ENCODE peak calls at places on chromosomes 5 and 9, in six cellular contexts. One of them, this sample, is unnamed.

GRCh38 chr9:123434619-123435240 is 78.7 kb downstream of the CRB2 start:
- DNase-seq in CD4-positive, alpha-beta memory T cell: no peak
- DNase-seq in IMR-90: no peak
- DNase-seq in HFF-Myc: no peak
- DNase-seq in fibroblast of mammary gland: no peak
- DNase-seq in WERI-Rb-1: peak; percentile 66
- DNase-seq in this sample: no peak

GRCh38 chr5:154274828-154275185 is 84.3 kb downstream of the GALNT10 start:
- DNase-seq in CD4-positive, alpha-beta memory T cell: no peak
- DNase-seq in IMR-90: peak; percentile 37
- DNase-seq in WERI-Rb-1: no peak
- DNase-seq in fibroblast of mammary gland: peak; percentile 19
- DNase-seq in HFF-Myc: no peak
- DNase-seq in this sample: no peak

GRCh38 chr5:5037674-5038073 is 102.5 kb upstream of the ADAMTS16 start:
- DNase-seq in WERI-Rb-1: no peak
- DNase-seq in fibroblast of mammary gland: no peak
- DNase-seq in CD4-positive, alpha-beta memory T cell: no peak
- DNase-seq in HFF-Myc: no peak
- DNase-seq in IMR-90: no peak
- DNase-seq in this sample: no peak

GRCh38 chr9:137610944-137611343 is 5.5 kb downstream of the ARRDC1 start:
- DNase-seq in CD4-positive, alpha-beta memory T cell: no peak
- DNase-seq in WERI-Rb-1: peak; percentile 62
- DNase-seq in HFF-Myc: no peak
- DNase-seq in fibroblast of mammary gland: no peak
- DNase-seq in IMR-90: no peak
- DNase-seq in this sample: no peak

GRCh38 chr9:38091310-38092199 is 22.5 kb upstream of the SHB start:
- DNase-seq in HFF-Myc: no peak
- DNase-seq in fibroblast of mammary gland: no peak
- DNase-seq in CD4-positive, alpha-beta memory T cell: no peak
- DNase-seq in IMR-90: no peak
- DNase-seq in WERI-Rb-1: peak; percentile 52
- DNase-seq in this sample: no peak

GRCh38 chr5:15968994-15969393 is 210.6 kb downstream of the MARCHF11 start:
- DNase-seq in CD4-positive, alpha-beta memory T cell: no peak
- DNase-seq in WERI-Rb-1: no peak
- DNase-seq in HFF-Myc: no peak
- DNase-seq in fibroblast of mammary gland: peak; percentile 19
- DNase-seq in IMR-90: no peak
- DNase-seq in this sample: no peak

GRCh38 chr5:10563940-10564837 is at the start of gene ANKRD33B:
- DNase-seq in CD4-positive, alpha-beta memory T cell: peak; percentile 80
- DNase-seq in HFF-Myc: no peak
- DNase-seq in fibroblast of mammary gland: peak; percentile 52
- DNase-seq in WERI-Rb-1: peak; percentile 96
- DNase-seq in IMR-90: peak; percentile 63
- DNase-seq in this sample: peak; percentile 80

GRCh38 chr9:119412399-119412798 is 43.2 kb upstream of the BRINP1 start:
- DNase-seq in CD4-positive, alpha-beta memory T cell: no peak
- DNase-seq in IMR-90: no peak
- DNase-seq in HFF-Myc: no peak
- DNase-seq in WERI-Rb-1: peak; percentile 13
- DNase-seq in fibroblast of mammary gland: no peak
- DNase-seq in this sample: no peak

DNA sequence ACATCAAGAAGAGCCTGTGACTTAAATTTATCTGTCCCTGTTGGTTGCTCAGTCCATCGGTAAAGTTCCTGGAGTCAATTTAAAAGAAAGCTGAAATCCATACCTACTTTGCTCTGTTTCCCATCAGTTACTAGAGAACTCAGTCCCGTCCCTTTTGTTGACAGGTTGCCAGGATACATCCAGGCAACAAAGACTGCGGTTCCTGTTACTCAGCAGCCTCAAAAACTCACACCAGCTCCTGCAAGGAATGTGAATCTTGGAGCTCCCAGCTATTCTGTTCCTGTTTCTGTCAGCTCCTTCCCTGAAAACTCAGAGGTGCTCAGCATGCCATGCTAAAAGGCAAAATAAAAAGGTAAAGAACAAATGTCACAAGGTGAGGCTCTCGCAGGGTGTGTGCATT is at the start of gene ZNF474:
- DNase-seq in IMR-90: peak; percentile 98
- DNase-seq in CD4-positive, alpha-beta memory T cell: no peak
- DNase-seq in WERI-Rb-1: no peak
- DNase-seq in fibroblast of mammary gland: peak; percentile 96
- DNase-seq in HFF-Myc: peak; percentile 94
- DNase-seq in this sample: no peak
- H3K4me3 ChIP-seq in IMR-90: no peak within 1 kb of the TSS
- H3K4me3 ChIP-seq in CD4-positive, alpha-beta memory T cell: no peak within 1 kb of the TSS
- H3K4me3 ChIP-seq in WERI-Rb-1: no peak within 1 kb of the TSS
- H3K4me3 ChIP-seq in fibroblast of mammary gland: no peak within 1 kb of the TSS
- H3K4me3 ChIP-seq in HFF-Myc: no peak within 1 kb of the TSS
- H3K4me3 ChIP-seq in this sample: no peak within 1 kb of the TSS

DNA sequence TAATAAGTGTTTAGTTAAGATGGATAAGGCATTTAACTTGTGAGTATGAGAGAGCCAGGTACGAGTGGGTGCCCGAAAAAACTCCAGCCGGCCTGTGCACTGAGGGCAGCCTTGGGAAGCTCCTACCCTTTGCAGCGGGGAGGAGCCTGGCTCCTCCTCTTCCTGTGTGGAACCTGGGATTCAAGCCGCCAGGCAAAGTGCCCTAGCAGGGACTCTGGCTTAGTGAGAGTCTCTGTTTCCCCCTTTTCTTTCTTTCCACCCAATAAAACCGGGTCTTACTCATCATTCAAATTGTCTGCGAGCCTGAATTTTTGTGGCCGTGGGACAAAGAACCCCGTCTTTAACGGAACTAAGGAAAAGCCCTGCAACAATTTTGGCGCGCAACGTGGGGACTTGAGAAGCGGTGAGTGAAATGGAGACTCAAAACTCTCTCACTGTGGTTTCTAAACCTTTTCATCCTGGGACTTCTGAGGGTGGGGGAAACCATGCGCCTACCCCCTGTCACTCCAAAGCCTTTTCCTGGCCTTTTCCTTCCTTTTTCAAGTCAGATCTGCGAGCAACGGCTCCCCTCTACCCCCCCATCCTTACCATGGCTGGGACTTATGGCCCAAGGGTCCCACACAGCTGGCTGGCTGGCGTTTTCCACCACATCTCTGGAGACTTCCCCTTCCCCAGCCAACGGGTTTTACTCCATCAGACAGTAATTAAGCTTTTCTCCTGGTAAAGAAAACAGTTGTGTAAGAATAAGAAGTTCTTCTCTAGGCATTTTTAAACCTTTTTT is 535.7 kb upstream of the ACO1 start:
- DNase-seq in HFF-Myc: no peak
- DNase-seq in fibroblast of mammary gland: no peak
- DNase-seq in WERI-Rb-1: no peak
- DNase-seq in CD4-positive, alpha-beta memory T cell: no peak
- DNase-seq in IMR-90: no peak
- DNase-seq in this sample: no peak
- H3K4me3 ChIP-seq in HFF-Myc: no peak overlapping the region
- H3K4me3 ChIP-seq in fibroblast of mammary gland: no peak overlapping the region
- H3K4me3 ChIP-seq in WERI-Rb-1: no peak overlapping the region
- H3K4me3 ChIP-seq in CD4-positive, alpha-beta memory T cell: no peak overlapping the region
- H3K4me3 ChIP-seq in IMR-90: no peak overlapping the region
- H3K4me3 ChIP-seq in this sample: no peak overlapping the region

DNA sequence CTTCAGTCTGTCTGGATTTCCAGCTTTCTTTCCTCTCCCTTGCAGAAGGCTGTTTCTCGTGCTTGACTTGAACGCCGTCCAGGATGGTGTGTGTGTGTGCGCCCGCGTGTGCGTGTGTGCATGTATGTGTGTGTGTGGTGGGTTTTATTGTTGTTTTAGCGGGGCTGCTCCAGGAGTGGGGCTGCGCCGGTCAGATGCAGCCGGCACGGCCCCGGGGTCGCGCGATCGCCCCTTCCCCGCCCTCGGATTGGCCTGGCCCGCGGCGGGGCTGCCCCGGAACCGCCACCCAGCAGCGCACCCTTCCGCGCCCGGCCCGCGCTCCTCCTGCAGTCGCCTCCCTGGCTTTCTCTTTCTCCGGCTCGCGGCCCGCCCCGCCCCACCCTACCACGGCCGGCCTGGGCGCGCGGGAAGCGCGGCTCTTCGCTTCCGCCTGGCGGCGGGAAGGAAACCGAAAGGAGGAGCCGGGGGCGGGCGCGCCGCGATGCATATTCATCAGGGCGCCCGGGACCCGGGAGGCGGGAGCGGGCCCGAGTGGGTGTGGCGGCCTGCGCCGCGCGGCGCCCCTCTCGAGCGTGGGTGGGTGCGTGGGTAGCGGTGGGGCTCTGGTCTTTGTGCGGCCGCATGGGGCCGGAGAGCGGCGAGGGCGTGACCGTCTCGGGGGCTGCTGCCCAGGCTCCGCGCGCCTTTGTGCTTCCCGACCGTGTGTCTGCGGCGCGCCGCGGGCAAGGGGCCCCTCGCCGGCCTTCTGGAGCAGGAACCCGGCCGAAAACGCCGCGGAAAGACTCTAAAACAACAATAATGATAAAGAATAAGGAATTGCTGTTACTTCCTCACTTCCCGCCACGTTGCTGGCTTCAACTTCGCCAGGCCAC is 8.5 kb upstream of the NFIB start:
- DNase-seq in CD4-positive, alpha-beta memory T cell: peak; percentile 59
- DNase-seq in IMR-90: peak; percentile 76
- DNase-seq in fibroblast of mammary gland: peak; percentile 83
- DNase-seq in HFF-Myc: no peak
- DNase-seq in WERI-Rb-1: peak; percentile 92
- DNase-seq in this sample: peak; percentile 93
- H3K4me3 ChIP-seq in CD4-positive, alpha-beta memory T cell: peak overlapping the region; percentile 23
- H3K4me3 ChIP-seq in IMR-90: peak overlapping the region; percentile 59
- H3K4me3 ChIP-seq in fibroblast of mammary gland: peak overlapping the region; percentile 60
- H3K4me3 ChIP-seq in HFF-Myc: peak overlapping the region; percentile 53
- H3K4me3 ChIP-seq in WERI-Rb-1: peak overlapping the region; percentile 90
- H3K4me3 ChIP-seq in this sample: peak overlapping the region; percentile 73

DNA sequence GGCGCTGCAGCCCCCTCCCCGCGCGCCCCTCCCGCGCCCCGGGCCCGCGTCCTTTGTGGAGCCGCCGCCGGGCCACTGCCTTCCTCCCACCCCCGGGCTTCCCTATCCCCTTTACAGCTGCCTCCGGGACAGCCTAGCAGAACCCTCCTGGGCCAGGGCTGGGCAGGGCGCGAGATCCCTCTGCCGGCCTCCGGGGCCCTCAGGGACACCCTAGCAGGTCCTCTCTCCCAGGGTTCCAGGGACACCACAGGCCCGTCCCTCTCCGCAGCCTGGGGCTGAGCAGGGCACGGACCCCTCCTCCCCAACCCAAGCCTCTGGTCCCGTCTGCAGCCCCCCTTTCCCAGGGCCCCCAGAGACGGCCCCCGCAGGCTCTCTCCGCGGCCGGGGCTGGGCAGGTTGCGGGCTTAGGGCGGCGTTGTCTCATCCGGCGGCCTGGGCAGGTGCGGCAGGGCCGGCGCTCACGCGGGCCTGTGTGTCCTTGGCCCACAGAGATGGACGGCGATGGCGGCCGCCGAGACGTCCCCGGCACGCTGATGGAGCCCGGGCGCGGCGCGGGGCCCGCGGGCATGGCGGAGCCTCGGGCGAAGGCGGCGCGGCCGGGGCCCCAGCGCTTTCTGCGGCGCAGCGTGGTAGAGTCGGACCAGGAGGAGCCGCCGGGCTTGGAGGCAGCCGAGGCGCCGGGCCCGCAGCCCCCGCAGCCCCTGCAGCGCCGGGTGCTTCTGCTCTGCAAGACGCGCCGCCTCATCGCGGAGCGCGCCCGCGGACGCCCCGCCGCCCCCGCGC is 691 bp downstream of the WNK2 start:
- DNase-seq in fibroblast of mammary gland: no peak
- DNase-seq in HFF-Myc: no peak
- DNase-seq in IMR-90: no peak
- DNase-seq in CD4-positive, alpha-beta memory T cell: no peak
- DNase-seq in WERI-Rb-1: peak; percentile 41
- DNase-seq in this sample: no peak
- H3K4me3 ChIP-seq in fibroblast of mammary gland: no peak overlapping the region
- H3K4me3 ChIP-seq in HFF-Myc: no peak overlapping the region
- H3K4me3 ChIP-seq in IMR-90: no peak overlapping the region
- H3K4me3 ChIP-seq in CD4-positive, alpha-beta memory T cell: no peak overlapping the region
- H3K4me3 ChIP-seq in WERI-Rb-1: peak overlapping the region; percentile 74
- H3K4me3 ChIP-seq in this sample: peak overlapping the region; percentile 91

GRCh38 chr5:140251527-140251973 is 51.4 kb downstream of the PFDN1 start:
- DNase-seq in fibroblast of mammary gland: peak; percentile 87
- DNase-seq in IMR-90: peak; percentile 94
- DNase-seq in WERI-Rb-1: no peak
- DNase-seq in HFF-Myc: peak; percentile 39
- DNase-seq in CD4-positive, alpha-beta memory T cell: peak; percentile 80
- DNase-seq in this sample: no peak
- H3K4me3 ChIP-seq in fibroblast of mammary gland: no peak overlapping the region
- H3K4me3 ChIP-seq in IMR-90: no peak overlapping the region
- H3K4me3 ChIP-seq in WERI-Rb-1: no peak overlapping the region
- H3K4me3 ChIP-seq in HFF-Myc: no peak overlapping the region
- H3K4me3 ChIP-seq in CD4-positive, alpha-beta memory T cell: no peak overlapping the region
- H3K4me3 ChIP-seq in this sample: no peak overlapping the region

GRCh38 chr5:181173027-181173419 is 25.6 kb downstream of the OR2V2 start:
- DNase-seq in HFF-Myc: no peak
- DNase-seq in IMR-90: no peak
- DNase-seq in WERI-Rb-1: no peak
- DNase-seq in fibroblast of mammary gland: peak; percentile 70
- DNase-seq in CD4-positive, alpha-beta memory T cell: no peak
- DNase-seq in this sample: no peak

GRCh38 chr5:181171782-181172181 is 24.4 kb downstream of the OR2V2 start:
- DNase-seq in fibroblast of mammary gland: no peak
- DNase-seq in WERI-Rb-1: no peak
- DNase-seq in CD4-positive, alpha-beta memory T cell: no peak
- DNase-seq in IMR-90: no peak
- DNase-seq in HFF-Myc: no peak
- DNase-seq in this sample: no peak

GRCh38 chr5:181170237-181170830 is 22.9 kb downstream of the OR2V2 start:
- DNase-seq in WERI-Rb-1: no peak
- DNase-seq in HFF-Myc: no peak
- DNase-seq in CD4-positive, alpha-beta memory T cell: no peak
- DNase-seq in IMR-90: no peak
- DNase-seq in fibroblast of mammary gland: no peak
- DNase-seq in this sample: no peak

GRCh38 chr5:181168595-181169118 is 21.3 kb downstream of the OR2V2 start:
- DNase-seq in WERI-Rb-1: no peak
- DNase-seq in CD4-positive, alpha-beta memory T cell: no peak
- DNase-seq in fibroblast of mammary gland: no peak
- DNase-seq in IMR-90: no peak
- DNase-seq in HFF-Myc: no peak
- DNase-seq in this sample: no peak

DNA sequence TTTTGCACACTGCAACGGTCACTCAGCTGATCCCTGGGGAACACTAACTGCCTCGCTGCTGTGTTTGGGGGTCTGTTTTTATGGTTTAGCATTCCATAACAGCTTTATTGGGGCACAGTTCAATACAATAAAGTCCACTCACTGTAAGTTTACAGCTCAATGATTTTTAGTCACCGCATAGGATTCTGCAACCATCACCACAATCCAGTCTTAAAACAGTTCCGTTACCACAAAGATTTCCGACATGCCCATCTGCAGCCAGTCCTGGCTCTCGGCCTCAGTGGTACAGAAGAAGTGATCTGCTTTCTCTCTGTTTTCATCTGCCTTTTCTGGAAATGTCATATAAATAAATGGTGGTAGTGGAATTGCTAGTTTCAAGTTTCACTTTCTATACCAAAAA is 23.6 kb downstream of the OR2V2 start:
- DNase-seq in HFF-Myc: no peak
- DNase-seq in IMR-90: peak; percentile 37
- DNase-seq in fibroblast of mammary gland: no peak
- DNase-seq in CD4-positive, alpha-beta memory T cell: no peak
- DNase-seq in WERI-Rb-1: no peak
- DNase-seq in this sample: peak; percentile 4
- H3K4me3 ChIP-seq in HFF-Myc: no peak overlapping the region
- H3K4me3 ChIP-seq in IMR-90: no peak overlapping the region
- H3K4me3 ChIP-seq in fibroblast of mammary gland: no peak overlapping the region
- H3K4me3 ChIP-seq in CD4-positive, alpha-beta memory T cell: no peak overlapping the region
- H3K4me3 ChIP-seq in WERI-Rb-1: no peak overlapping the region
- H3K4me3 ChIP-seq in this sample: no peak overlapping the region